ENCODE peak calls at places on chromosomes 7 and 10, in seven cellular contexts. C, S, I, D, T, U and F are unnamed samples.

GRCh38 chr7:96026006-96026405 is 253.7 kb downstream of the DYNC1I1 start:
- DNase-seq in C (no peak), S (no peak), I (no peak), D (peak), T (no peak), U (no peak), F (no peak)

GRCh38 chr10:113709221-113709838 is 29.6 kb downstream of the CASP7 start:
- DNase-seq in C (no peak), S (peak), I (peak), D (peak), T (no peak), U (no peak), F (peak)

GRCh38 chr10:97347317-97347716 is 12.8 kb upstream of the FRAT2 start:
- DNase-seq in C (no peak), S (no peak), I (no peak), D (no peak), T (no peak), U (no peak), F (no peak)

GRCh38 chr7:29808075-29808786 is 1.9 kb downstream of the WIPF3 start:
- DNase-seq in C (no peak), S (no peak), I (no peak), D (no peak), T (no peak), U (no peak), F (no peak)

GRCh38 chr10:103676058-103676785 is 179.2 kb downstream of the SH3PXD2A start:
- DNase-seq in C (no peak), S (no peak), I (peak), D (peak), T (no peak), U (peak), F (peak)

GRCh38 chr7:133150760-133151159 is 68.9 kb upstream of the CHCHD3 start:
- DNase-seq in C (no peak), S (no peak), I (no peak), D (no peak), T (no peak), U (no peak), F (no peak)

GRCh38 chr10:35007858-35008301 is 82.3 kb downstream of the CUL2 start:
- DNase-seq in C (no peak), S (no peak), I (no peak), D (peak), T (no peak), U (no peak), F (no peak)

GRCh38 chr10:14327535-14327934 is 3.2 kb downstream of the FRMD4A start:
- DNase-seq in C (no peak), S (peak), I (peak), D (peak), T (no peak), U (no peak), F (no peak)

GRCh38 chr7:19051767-19052375 is 65.6 kb downstream of the TWIST1 start:
- DNase-seq in C (peak), S (no peak), I (peak), D (peak), T (peak), U (no peak), F (peak)

GRCh38 chr10:103685880-103686669 is 169.3 kb downstream of the SH3PXD2A start:
- DNase-seq in C (peak), S (peak), I (no peak), D (peak), T (peak), U (peak), F (no peak)

GRCh38 chr10:8919291-8919690 is 864.8 kb downstream of the GATA3 start:
- DNase-seq in C (no peak), S (no peak), I (peak), D (peak), T (no peak), U (no peak), F (no peak)

GRCh38 chr10:6647811-6648526 is 67.9 kb upstream of the PRKCQ start:
- DNase-seq in C (peak), S (no peak), I (no peak), D (peak), T (peak), U (no peak), F (peak)

GRCh38 chr7:150803161-150803860 is 2.7 kb downstream of the TMEM176A start:
- DNase-seq in C (no peak), S (no peak), I (no peak), D (no peak), T (no peak), U (no peak), F (no peak)

GRCh38 chr10:63456437-63457210 is 9.2 kb downstream of the JMJD1C start:
- DNase-seq in C (no peak), S (no peak), I (peak), D (peak), T (no peak), U (no peak), F (peak)

GRCh38 chr7:138885383-138886147 is 87.6 kb upstream of the ATP6V0A4 start:
- DNase-seq in C (no peak), S (no peak), I (no peak), D (no peak), T (no peak), U (no peak), F (no peak)

GRCh38 chr10:61896854-61897661 is 4.4 kb upstream of the ARID5B start:
- DNase-seq in C (no peak), S (no peak), I (peak), D (peak), T (peak), U (peak), F (peak)